ENCODE peak calls at places on chromosomes 2 and 18, in four cellular contexts. O is uterus, Z is colonic mucosa, S is PC-3. Y is an unnamed sample.

GRCh38 chr2:207897541-207898353 is 127.6 kb downstream of the PLEKHM3 start:
- DNase-seq in O (no peak), Z (peak; percentile 30), S (no peak), Y (no peak)

GRCh38 chr2:223896751-223897320 is 48.3 kb downstream of the WDFY1 start:
- DNase-seq in O (no peak), Z (no peak), S (no peak), Y (no peak)

GRCh38 chr18:9017170-9017899 is 85.2 kb upstream of the NDUFV2 start:
- DNase-seq in O (peak; percentile 70), Z (peak; percentile 45), S (peak; percentile 97), Y (peak; percentile 43)

GRCh38 chr2:149021761-149022160 is 16.7 kb upstream of the LYPD6B start:
- DNase-seq in O (no peak), Z (no peak), S (no peak), Y (no peak)

GRCh38 chr18:41763361-41763760 is 191.7 kb upstream of the PIK3C3 start:
- DNase-seq in O (no peak), Z (no peak), S (no peak), Y (no peak)

GRCh38 chr2:171703574-171704347 is 16.5 kb downstream of the DYNC1I2 start:
- DNase-seq in O (no peak), Z (no peak), S (peak; percentile 57), Y (no peak)

GRCh38 chr2:237434916-237435315 is 21.0 kb upstream of the COL6A3 start:
- DNase-seq in O (peak; percentile 68), Z (no peak), S (peak; percentile 72), Y (no peak)

GRCh38 chr2:41781082-41781481 is 266.7 kb upstream of the PKDCC start:
- DNase-seq in O (no peak), Z (no peak), S (no peak), Y (no peak)

GRCh38 chr18:36296591-36297418 is 708 bp upstream of the FHOD3 start:
- DNase-seq in O (peak; percentile 67), Z (peak; percentile 67), S (peak; percentile 48), Y (peak; percentile 36)

GRCh38 chr2:202084265-202084664 is 11.2 kb downstream of the KIAA2012 start:
- DNase-seq in O (no peak), Z (no peak), S (no peak), Y (no peak)

GRCh38 chr2:139281124-139281523 is 500.9 kb upstream of the NXPH2 start:
- DNase-seq in O (no peak), Z (no peak), S (no peak), Y (no peak)

DNA sequence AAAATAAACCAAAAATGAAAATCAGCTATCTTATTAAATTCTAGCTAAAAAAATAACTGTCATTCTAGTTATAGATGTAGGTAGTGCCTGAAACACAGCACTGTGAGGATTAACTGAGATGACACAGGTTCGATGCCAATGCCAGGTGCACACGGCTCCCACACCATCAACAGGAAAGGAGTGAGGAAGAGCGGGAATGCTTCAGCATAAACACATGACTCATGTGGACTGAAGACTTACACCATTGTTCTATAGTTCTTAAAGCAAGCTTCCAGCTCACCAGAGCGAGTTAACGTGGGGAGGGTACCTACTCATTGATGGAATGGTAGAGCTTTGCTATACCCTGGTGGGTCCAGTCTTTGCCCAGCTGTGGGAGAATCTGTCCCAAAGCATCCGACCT is 76.7 kb downstream of the EMILIN2 start:
- DNase-seq in O (no peak), Z (no peak), S (peak; percentile 15), Y (no peak)
- H3K36me3 ChIP-seq in O (no peaks in the 10 kb centered on the region), Z (peaks cover 29% of the 10 kb centered on the region), S (peaks cover 3% of the 10 kb centered on the region), Y (peaks cover 63% of the 10 kb centered on the region)

DNA sequence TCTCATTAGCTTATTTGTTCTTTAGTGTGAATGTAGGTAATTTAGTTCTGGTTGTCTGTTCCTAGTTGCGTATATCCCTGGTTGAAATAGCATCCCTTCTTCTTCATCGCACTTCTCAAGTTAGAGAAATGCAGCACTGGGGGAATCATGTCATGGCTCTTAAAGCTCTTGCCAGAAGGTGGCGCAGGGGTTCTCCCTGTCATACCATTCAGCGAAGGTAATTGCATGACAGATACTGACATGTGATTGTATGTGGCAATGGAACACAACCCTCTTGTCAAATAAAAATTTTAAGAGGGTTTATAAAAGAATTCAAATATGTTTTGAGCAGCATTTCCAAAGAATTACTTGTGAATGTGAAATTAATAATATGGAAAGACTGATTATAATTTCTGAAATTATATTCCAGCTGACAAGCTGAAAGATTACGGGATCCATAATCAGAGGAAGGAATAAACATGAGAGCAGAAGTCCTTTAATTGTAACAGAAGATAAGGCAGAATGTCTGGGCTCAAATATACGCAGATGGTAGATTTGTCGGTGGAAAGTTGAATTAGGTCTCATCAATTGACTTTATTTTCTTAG is 411.7 kb downstream of the DSEL start:
- DNase-seq in O (no peak), Z (peak; percentile 43), S (peak; percentile 80), Y (peak; percentile 55)
- H3K4me3 ChIP-seq in O (no peak overlapping the region), Z (no peak overlapping the region), S (no peak overlapping the region), Y (no peak overlapping the region)

GRCh38 chr2:102154364-102154763 is 11.8 kb downstream of the IL1R1 start:
- DNase-seq in O (no peak), Z (no peak), S (no peak), Y (no peak)

GRCh38 chr2:102155703-102156515 is 13.4 kb downstream of the IL1R1 start:
- DNase-seq in O (peak; percentile 56), Z (no peak), S (no peak), Y (peak; percentile 57)

GRCh38 chr2:102158336-102158735 is 15.8 kb downstream of the IL1R1 start:
- DNase-seq in O (no peak), Z (no peak), S (no peak), Y (no peak)

GRCh38 chr2:102155131-102155702 is 12.7 kb downstream of the IL1R1 start:
- DNase-seq in O (no peak), Z (no peak), S (no peak), Y (no peak)

GRCh38 chr2:102159295-102159694 is 16.7 kb downstream of the IL1R1 start:
- DNase-seq in O (no peak), Z (no peak), S (no peak), Y (no peak)
- TF ChIP-seq CTCF in O (no peak), Z (no peak), S (no peak), Y (no peak)

GRCh38 chr2:282693-283263 is 5.1 kb downstream of the ALKAL2 start:
- DNase-seq in O (no peak), Z (no peak), S (no peak), Y (no peak)
- H3K36me3 ChIP-seq in O (no peaks in the 10 kb centered on the region), Z (peaks cover 5% of the 10 kb centered on the region), S (peaks cover 44% of the 10 kb centered on the region), Y (peaks cover 15% of the 10 kb centered on the region)

DNA sequence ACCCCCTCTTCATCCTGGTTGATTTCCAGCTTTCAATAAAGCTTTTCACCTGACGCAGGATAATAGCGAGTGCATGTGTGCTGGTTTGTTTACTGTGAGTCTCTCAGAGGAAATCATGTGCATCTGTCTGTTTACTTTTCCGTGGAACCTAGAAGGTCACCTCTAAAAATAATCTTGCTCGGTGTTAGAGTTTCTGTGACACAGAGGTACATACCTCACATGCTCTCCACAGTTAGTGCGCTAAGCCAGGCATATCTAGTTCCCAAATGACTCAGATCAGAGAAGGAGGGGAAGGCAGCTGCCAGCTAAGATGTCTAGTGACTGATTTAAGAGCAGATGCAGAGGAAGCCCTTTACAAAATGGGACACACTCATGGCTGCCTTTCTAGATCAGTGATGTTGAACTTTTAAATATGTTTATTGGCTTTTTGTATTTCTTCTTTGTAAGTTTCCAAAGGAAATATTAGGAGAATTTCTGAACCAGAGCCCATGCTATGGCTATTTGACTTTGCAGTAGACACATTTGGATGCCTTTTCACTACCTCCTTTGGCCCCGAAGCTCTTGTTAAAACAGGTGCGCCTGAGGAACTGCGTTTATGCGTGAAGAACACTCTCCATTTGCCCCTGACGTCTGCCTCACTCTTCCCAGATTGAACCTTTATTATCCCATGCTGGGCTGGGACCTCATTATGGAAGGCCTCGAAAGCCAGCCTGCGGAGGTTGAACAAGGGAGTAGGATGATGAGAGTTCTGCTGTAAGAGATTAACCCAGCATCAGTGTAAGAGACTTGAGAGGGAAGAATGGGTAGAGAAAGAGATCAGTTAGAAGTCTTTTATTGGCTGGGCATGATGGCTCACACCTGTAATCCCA is 145.6 kb downstream of the FAM161A start:
- DNase-seq in O (no peak), Z (no peak), S (peak; percentile 80), Y (no peak)
- H3K4me3 ChIP-seq in O (no peak overlapping the region), Z (no peak overlapping the region), S (peak overlapping the region; percentile 46), Y (no peak overlapping the region)

Y was measured in lung.